ENCODE peak calls at places on chromosomes 13 and 19, in five cellular contexts. U is tibial artery, Y is gastrocnemius medialis, N is fibroblast of lung, O is uterus. I is an unnamed sample.

GRCh38 chr13:26899153-26899552 is 138.6 kb upstream of the GPR12 start:
- DNase-seq in U (no peak), Y (no peak), N (no peak), O (no peak), I (no peak)

GRCh38 chr13:114339779-114340534 is 25.7 kb downstream of the CHAMP1 start:
- DNase-seq in U (no peak), Y (peak; percentile 35), N (peak; percentile 52), O (no peak), I (no peak)

GRCh38 chr13:113118328-113119021 is 4.1 kb upstream of the F10 start:
- DNase-seq in U (peak; percentile 14), Y (peak; percentile 7), N (no peak), O (peak; percentile 7), I (no peak)

GRCh38 chr19:40576181-40576584 is 490 bp upstream of the SHKBP1 start:
- DNase-seq in U (no peak), Y (no peak), N (no peak), O (no peak), I (no peak)

GRCh38 chr19:53977991-53978731 is 13.3 kb upstream of the CACNG6 start:
- DNase-seq in U (peak; percentile 48), Y (peak; percentile 90), N (peak; percentile 69), O (peak; percentile 21), I (peak; percentile 92)

GRCh38 chr19:35090160-35090794 is 25.3 kb upstream of the FXYD3 start:
- DNase-seq in U (peak; percentile 37), Y (peak; percentile 72), N (peak; percentile 69), O (peak; percentile 29), I (no peak)

GRCh38 chr13:90868321-90868920 is 479.1 kb upstream of the MIR17HG start:
- DNase-seq in U (no peak), Y (no peak), N (peak; percentile 55), O (no peak), I (no peak)

GRCh38 chr13:53151692-53152421 is 123.2 kb downstream of the OLFM4 start:
- DNase-seq in U (peak; percentile 47), Y (no peak), N (peak; percentile 42), O (no peak), I (no peak)

GRCh38 chr19:35741216-35741541 is 1.1 kb downstream of the IGFLR1 start:
- DNase-seq in U (no peak), Y (no peak), N (no peak), O (no peak), I (no peak)

GRCh38 chr13:112061367-112062046 is 5.4 kb upstream of the SOX1 start:
- DNase-seq in U (no peak), Y (no peak), N (no peak), O (no peak), I (no peak)

GRCh38 chr13:46179576-46180368 is 2.2 kb downstream of the LCP1 start:
- DNase-seq in U (peak; percentile 70), Y (peak; percentile 35), N (no peak), O (no peak), I (no peak)

GRCh38 chr19:46821512-46822359 is 28.9 kb downstream of the AP2S1 start:
- DNase-seq in U (no peak), Y (no peak), N (no peak), O (no peak), I (no peak)

GRCh38 chr13:94660695-94661324 is 51.5 kb downstream of the SOX21 start:
- DNase-seq in U (no peak), Y (no peak), N (peak; percentile 51), O (no peak), I (no peak)

GRCh38 chr13:41401371-41401770 is 56.0 kb upstream of the RGCC start:
- DNase-seq in U (no peak), Y (no peak), N (no peak), O (no peak), I (no peak)

GRCh38 chr19:19539738-19540703 is 2.0 kb downstream of the CILP2 start:
- DNase-seq in U (no peak), Y (peak; percentile 50), N (peak; percentile 71), O (peak; percentile 33), I (no peak)

GRCh38 chr13:57787058-57787791 is 155.7 kb downstream of the PCDH17 start:
- DNase-seq in U (no peak), Y (no peak), N (no peak), O (no peak), I (no peak)

GRCh38 chr19:46603195-46603637 is 2.1 kb downstream of the CALM3 start:
- DNase-seq in U (no peak), Y (no peak), N (no peak), O (no peak), I (no peak)

GRCh38 chr13:20441879-20442278 is 83.8 kb downstream of the CRYL1 start:
- DNase-seq in U (no peak), Y (no peak), N (no peak), O (no peak), I (peak; percentile 4)

GRCh38 chr13:20359335-20359734 is 127.2 kb upstream of the GJB6 start:
- DNase-seq in U (no peak), Y (no peak), N (peak; percentile 98), O (no peak), I (peak; percentile 92)

GRCh38 chr13:104477256-104477655 is 1411.0 kb upstream of the SLC10A2 start:
- DNase-seq in U (no peak), Y (no peak), N (peak; percentile 64), O (no peak), I (no peak)

GRCh38 chr13:88707652-88708051 is 1036.5 kb downstream of the SLITRK5 start:
- DNase-seq in U (no peak), Y (no peak), N (no peak), O (no peak), I (no peak)

GRCh38 chr13:49711218-49711863 is 20.1 kb upstream of the EBPL start:
- DNase-seq in U (no peak), Y (no peak), N (peak; percentile 96), O (no peak), I (peak; percentile 58)

GRCh38 chr19:21256722-21257121 is 72.5 kb downstream of the ZNF708 start:
- DNase-seq in U (no peak), Y (no peak), N (no peak), O (no peak), I (no peak)

GRCh38 chr13:74794582-74794981 is 660.4 kb upstream of the KLF12 start:
- DNase-seq in U (no peak), Y (no peak), N (peak; percentile 12), O (no peak), I (no peak)

GRCh38 chr19:54418930-54419800 is 3.9 kb downstream of the TTYH1 start:
- DNase-seq in U (no peak), Y (no peak), N (no peak), O (no peak), I (no peak)

GRCh38 chr13:59801107-59801880 is 362.4 kb downstream of the DIAPH3 start:
- DNase-seq in U (no peak), Y (no peak), N (no peak), O (no peak), I (no peak)

GRCh38 chr13:98476538-98476966 is 100.4 kb downstream of the STK24 start:
- DNase-seq in U (peak; percentile 57), Y (no peak), N (peak; percentile 77), O (peak; percentile 58), I (no peak)

GRCh38 chr19:44635581-44636438 is 7.9 kb upstream of the PVR start:
- DNase-seq in U (no peak), Y (no peak), N (peak; percentile 63), O (no peak), I (no peak)

GRCh38 chr19:13978306-13978705 is 26.0 kb downstream of the DCAF15 start:
- DNase-seq in U (peak; percentile 89), Y (peak; percentile 59), N (peak; percentile 14), O (peak; percentile 91), I (no peak)

DNA sequence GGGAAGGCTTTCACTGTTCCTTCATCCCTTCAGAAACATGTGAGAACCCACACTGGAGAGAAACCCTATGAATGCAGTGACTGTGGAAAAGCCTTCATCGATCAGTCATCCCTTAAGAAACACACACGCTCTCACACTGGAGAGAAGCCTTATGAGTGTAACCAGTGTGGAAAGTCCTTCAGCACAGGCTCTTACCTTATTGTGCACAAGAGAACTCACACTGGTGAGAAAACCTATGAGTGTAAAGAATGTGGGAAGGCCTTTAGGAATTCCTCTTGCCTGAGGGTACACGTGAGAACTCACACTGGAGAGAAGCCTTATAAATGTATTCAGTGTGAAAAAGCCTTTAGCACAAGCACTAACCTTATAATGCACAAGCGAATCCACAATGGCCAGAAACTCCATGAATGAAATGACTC is 18.6 kb downstream of the ZNF177 start:
- DNase-seq in U (no peak), Y (no peak), N (peak; percentile 4), O (no peak), I (no peak)
- H3K9me3 ChIP-seq in U (peaks cover 37% of the 10 kb centered on the region), Y (peaks cover 44% of the 10 kb centered on the region), N (peaks cover 7% of the 10 kb centered on the region), O (peaks cover 99% of the 10 kb centered on the region), I (peaks cover 57% of the 10 kb centered on the region)

GRCh38 chr13:24741016-24741662 is 22.8 kb upstream of the RNF17 start:
- DNase-seq in U (no peak), Y (no peak), N (no peak), O (no peak), I (no peak)
- TF ChIP-seq CTCF in U (no peak), Y (no peak), N (no peak), O (no peak), I (no peak)

GRCh38 chr19:42124386-42124901 is 7.8 kb downstream of the POU2F2 start:
- DNase-seq in U (no peak), Y (no peak), N (no peak), O (no peak), I (no peak)

GRCh38 chr19:42126565-42126964 is 5.7 kb downstream of the POU2F2 start:
- DNase-seq in U (no peak), Y (no peak), N (no peak), O (no peak), I (no peak)

GRCh38 chr19:42123765-42124164 is 8.5 kb downstream of the POU2F2 start:
- DNase-seq in U (no peak), Y (no peak), N (no peak), O (no peak), I (no peak)

GRCh38 chr19:42122691-42123607 is 9.3 kb downstream of the POU2F2 start:
- DNase-seq in U (no peak), Y (no peak), N (no peak), O (no peak), I (no peak)

DNA sequence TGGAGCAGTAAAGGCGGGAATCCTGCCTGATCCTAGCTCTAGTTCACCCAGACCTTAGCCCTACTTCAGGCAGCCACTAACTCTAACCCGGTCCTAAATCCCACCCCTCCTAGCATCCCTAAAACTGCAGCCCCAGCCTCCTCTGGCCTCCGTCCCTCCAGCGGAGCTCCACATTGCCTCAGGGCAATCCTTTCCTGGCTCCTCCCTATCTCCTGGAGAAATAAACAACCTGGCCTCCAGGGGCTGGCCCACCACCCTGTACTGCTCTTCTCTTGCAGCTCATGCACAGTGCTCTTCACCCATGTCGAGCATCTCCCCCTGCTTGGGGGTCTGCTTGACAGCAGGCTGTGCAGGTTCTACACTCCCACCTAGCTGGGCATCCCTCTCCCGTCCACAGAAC is 6.7 kb downstream of the POU2F2 start:
- DNase-seq in U (no peak), Y (no peak), N (no peak), O (no peak), I (no peak)
- H3K9me3 ChIP-seq in U (no peaks in the 10 kb centered on the region), Y (no peaks in the 10 kb centered on the region), N (no peaks in the 10 kb centered on the region), O (no peaks in the 10 kb centered on the region), I (no peaks in the 10 kb centered on the region)

DNA sequence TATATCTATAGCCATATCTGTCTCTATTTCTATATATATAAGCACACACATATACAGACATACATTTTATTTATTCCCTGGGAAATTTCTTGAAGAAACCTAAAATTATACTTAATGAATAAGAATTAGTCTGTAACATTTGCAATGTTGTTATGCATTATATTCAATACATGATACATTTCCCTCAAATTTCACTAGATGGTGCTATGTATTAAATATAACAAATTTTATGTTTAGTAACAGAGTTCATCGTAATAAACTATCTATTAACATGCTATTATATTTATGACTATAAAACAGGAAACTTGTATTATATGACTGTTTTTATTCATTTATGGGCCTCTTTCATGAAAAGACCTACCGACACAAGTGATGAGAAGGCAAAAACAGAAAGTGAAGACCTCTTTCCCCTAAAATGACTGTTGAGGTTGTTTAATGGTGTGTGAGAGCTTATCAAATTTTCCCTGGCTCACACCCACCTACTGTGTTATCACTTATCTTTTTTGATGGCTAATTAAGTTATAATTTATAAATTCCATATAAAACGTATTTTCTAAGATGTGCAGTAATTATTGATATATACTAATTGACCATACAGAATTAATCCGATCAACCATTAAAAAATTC is 881.9 kb downstream of the SLITRK6 start:
- DNase-seq in U (no peak), Y (no peak), N (peak; percentile 63), O (no peak), I (no peak)
- TF ChIP-seq CTCF in U (no peak), Y (no peak), N (no peak), O (no peak), I (peak; percentile 36)

I was measured in AG04450.